ENCODE peak calls at places on chromosomes 16 and 17, in five cellular contexts. X is heart left ventricle, W is astrocyte of the spinal cord, V is mucosa of descending colon, S is Caco-2. L is an unnamed sample.

GRCh38 chr17:10067446-10068143 is 130.8 kb downstream of the GAS7 start:
- DNase-seq in X (no peak), V (no peak), W (no peak), S (no peak), L (no peak)

GRCh38 chr16:50718061-50718760 is 23.7 kb upstream of the CYLD start:
- DNase-seq in V (no peak), X (no peak), S (no peak), W (no peak), L (peak)

GRCh38 chr17:35749560-35750412 is 3.3 kb downstream of the GAS2L2 start:
- DNase-seq in X (no peak), S (no peak), V (no peak), W (no peak), L (peak)

GRCh38 chr17:77425791-77426641 is 285.2 kb downstream of the SEC14L1 start:
- DNase-seq in W (peak), X (peak), V (no peak), S (no peak), L (peak)

GRCh38 chr17:35973333-35974260 is 7.7 kb downstream of the CCL16 start:
- DNase-seq in S (peak), X (peak), V (no peak), W (peak), L (peak)

GRCh38 chr16:84451781-84452180 is 52.7 kb downstream of the MEAK7 start:
- DNase-seq in W (no peak), V (peak), X (no peak), S (no peak), L (no peak)

GRCh38 chr17:14794961-14795360 is 470.2 kb downstream of the PMP22 start:
- DNase-seq in V (no peak), X (no peak), W (no peak), S (no peak), L (no peak)

GRCh38 chr16:10130482-10130996 is 51.7 kb downstream of the GRIN2A start:
- DNase-seq in S (no peak), V (no peak), W (no peak), X (no peak), L (no peak)

GRCh38 chr17:44909681-44910144 is 5.6 kb downstream of the GFAP start:
- DNase-seq in S (no peak), V (no peak), X (no peak), W (peak), L (peak)

GRCh38 chr17:70691150-70691549 is 521.8 kb downstream of the KCNJ2 start:
- DNase-seq in V (no peak), W (no peak), S (no peak), X (no peak), L (no peak)

GRCh38 chr16:24497405-24497804 is 42.0 kb upstream of the RBBP6 start:
- DNase-seq in W (no peak), V (no peak), S (no peak), X (no peak), L (peak)

GRCh38 chr17:48791128-48792032 is 25.6 kb downstream of the TTLL6 start:
- DNase-seq in V (peak), X (peak), S (peak), W (peak), L (peak)

GRCh38 chr16:88197481-88198456 is 185.0 kb upstream of the ZNF469 start:
- DNase-seq in V (no peak), W (no peak), X (no peak), S (no peak), L (no peak)

GRCh38 chr17:6157716-6158115 is 87.5 kb downstream of the WSCD1 start:
- DNase-seq in X (no peak), V (no peak), S (no peak), W (no peak), L (no peak)

GRCh38 chr17:72349508-72350472 is 229.0 kb downstream of the SOX9 start:
- DNase-seq in S (no peak), V (no peak), W (no peak), X (no peak), L (no peak)

GRCh38 chr17:37714897-37715296 is 30.0 kb downstream of the HNF1B start:
- DNase-seq in S (no peak), W (peak), V (no peak), X (no peak), L (peak)

GRCh38 chr16:89013692-89014455 is 36.9 kb upstream of the CBFA2T3 start:
- DNase-seq in W (no peak), S (no peak), X (no peak), V (peak), L (no peak)

GRCh38 chr17:37702605-37703004 is 42.3 kb downstream of the HNF1B start:
- DNase-seq in W (peak), S (no peak), V (no peak), X (no peak), L (peak)

GRCh38 chr17:28655160-28655559 is 6.5 kb downstream of the SDF2 start:
- DNase-seq in V (no peak), X (no peak), W (no peak), S (no peak), L (no peak)

GRCh38 chr16:89623511-89624232 is 10.2 kb downstream of the DPEP1 start:
- DNase-seq in V (no peak), X (no peak), W (peak), S (no peak), L (peak)

GRCh38 chr17:44906010-44906646 is 6.9 kb upstream of the EFTUD2 start:
- DNase-seq in X (no peak), W (peak), V (no peak), S (no peak), L (peak)

GRCh38 chr17:59830007-59830630 is 62.6 kb downstream of the TUBD1 start:
- DNase-seq in X (no peak), S (no peak), W (peak), V (no peak), L (peak)

GRCh38 chr17:6461792-6462524 is 17.7 kb downstream of the PIMREG start:
- DNase-seq in X (no peak), W (no peak), V (no peak), S (no peak), L (no peak)

GRCh38 chr16:64629622-64630021 is 492.2 kb downstream of the CDH11 start:
- DNase-seq in S (no peak), V (no peak), W (peak), X (no peak), L (peak)

GRCh38 chr17:27310548-27311110 is 16.7 kb downstream of the WSB1 start:
- DNase-seq in W (no peak), S (no peak), V (no peak), X (no peak), L (no peak)

GRCh38 chr16:1707193-1707790 is 1.3 kb downstream of the MAPK8IP3 start:
- DNase-seq in X (no peak), V (no peak), W (peak), S (no peak), L (peak)

GRCh38 chr17:33469911-33470310 is 176.8 kb upstream of the ASIC2 start:
- DNase-seq in V (no peak), X (no peak), W (peak), S (no peak), L (peak)

GRCh38 chr17:59748591-59748990 is 41.1 kb downstream of the VMP1 start:
- DNase-seq in X (no peak), W (no peak), V (no peak), S (no peak), L (no peak)

GRCh38 chr16:56871172-56871593 is 6.2 kb downstream of the SLC12A3 start:
- DNase-seq in X (no peak), W (peak), V (peak), S (peak), L (peak)

GRCh38 chr17:48047113-48047740 is 932 bp upstream of the NFE2L1 start:
- DNase-seq in W (no peak), S (peak), V (no peak), X (no peak), L (no peak)

GRCh38 chr17:78351449-78352006 is 8.3 kb downstream of the SOCS3 start:
- DNase-seq in V (peak), W (peak), S (peak), X (peak), L (peak)

GRCh38 chr16:17368951-17369350 is 101.8 kb downstream of the XYLT1 start:
- DNase-seq in X (no peak), W (no peak), V (no peak), S (no peak), L (no peak)

GRCh38 chr16:17369441-17369951 is 101.3 kb downstream of the XYLT1 start:
- DNase-seq in S (no peak), X (peak), W (no peak), V (peak), L (no peak)

GRCh38 chr16:17367932-17368331 is 102.8 kb downstream of the XYLT1 start:
- DNase-seq in V (no peak), X (no peak), W (peak), S (no peak), L (peak)

GRCh38 chr16:17367034-17367433 is 103.7 kb downstream of the XYLT1 start:
- DNase-seq in S (no peak), X (no peak), W (no peak), V (no peak), L (no peak)

GRCh38 chr16:17368511-17368910 is 102.2 kb downstream of the XYLT1 start:
- DNase-seq in X (no peak), S (no peak), V (no peak), W (no peak), L (no peak)
- H3K4me3 ChIP-seq in X (no peak), S (no peak), V (no peak), W (no peak), L (no peak)

GRCh38 chr16:15777533-15778203 is 79.2 kb downstream of the MYH11 start:
- DNase-seq in X (no peak), W (peak), S (peak), V (no peak), L (peak)
- TF ChIP-seq CTCF in X (peak), W (peak), S (peak), V (no peak), L (peak)

DNA sequence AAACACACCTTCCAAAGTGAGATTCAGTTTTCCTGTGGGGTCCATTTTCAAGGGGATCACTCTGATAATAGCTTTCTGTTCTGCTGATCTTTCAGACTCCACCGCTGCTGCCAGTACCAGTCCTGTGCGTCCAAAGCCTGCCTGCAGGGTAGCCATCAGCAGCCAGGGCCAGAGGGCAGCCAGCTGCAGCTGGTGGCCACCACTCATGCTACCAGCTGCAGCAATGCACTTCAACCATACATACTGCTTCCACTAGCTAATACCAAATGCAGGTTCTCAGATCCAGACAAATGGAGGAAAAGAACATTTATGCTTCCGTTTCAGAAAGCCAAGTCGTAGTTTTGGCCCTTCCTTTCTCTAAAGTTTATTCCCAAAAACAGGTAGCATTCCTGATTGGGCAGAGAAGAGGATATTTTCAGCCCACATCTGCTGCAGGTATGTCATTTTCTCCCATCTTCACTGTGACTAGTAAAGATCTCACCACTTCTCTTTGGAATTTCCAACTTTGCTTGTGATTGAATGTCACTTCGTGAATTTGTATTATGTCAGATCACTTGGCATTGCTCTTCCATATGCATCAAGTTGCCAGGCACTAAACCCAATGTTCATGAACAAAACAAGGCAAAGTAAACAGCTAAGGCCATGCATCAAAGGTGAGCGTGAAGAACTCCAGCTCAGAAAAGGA is 1.8 kb downstream of the RNF43 start:
- DNase-seq in V (peak), X (peak), S (peak), W (no peak), L (no peak)
- H3K4me3 ChIP-seq in V (peak), X (peak), S (peak), W (no peak), L (no peak)

GRCh38 chr17:1997146-1997586 is 28.0 kb downstream of the RTN4RL1 start:
- DNase-seq in V (no peak), S (peak), X (no peak), W (no peak), L (no peak)
- TF ChIP-seq CTCF in V (no peak), S (no peak), X (no peak), W (no peak), L (no peak)

DNA sequence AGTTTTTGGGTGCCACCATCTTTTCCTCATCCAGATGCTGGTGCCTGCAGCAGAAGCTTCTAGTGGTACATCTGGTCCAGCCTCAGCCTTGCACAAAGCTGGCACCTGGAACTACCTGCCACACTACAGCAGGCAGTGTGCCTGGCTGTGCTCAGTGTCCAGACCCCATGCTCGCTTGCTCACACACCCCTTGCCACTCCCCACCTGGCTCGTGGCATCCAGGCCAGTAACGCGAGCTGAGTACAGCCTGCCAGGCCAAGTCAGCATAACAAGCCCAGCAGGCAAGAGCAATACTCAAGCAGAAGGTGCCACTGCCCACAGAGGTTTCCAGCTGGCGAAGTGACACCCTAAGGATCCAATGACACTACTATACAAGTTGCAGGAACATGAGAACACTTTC is 29.7 kb upstream of the KIF2B start:
- DNase-seq in S (no peak), X (no peak), W (no peak), V (no peak), L (no peak)
- H3K4me3 ChIP-seq in S (no peak), X (no peak), W (no peak), V (no peak), L (no peak)

GRCh38 chr17:62984801-62985200 is 18.8 kb downstream of the TANC2 start:
- DNase-seq in X (no peak), V (no peak), W (no peak), S (no peak), L (peak)

GRCh38 chr17:62981933-62982332 is 15.9 kb downstream of the TANC2 start:
- DNase-seq in S (no peak), V (no peak), X (no peak), W (peak), L (no peak)

GRCh38 chr17:62986549-62986948 is 20.5 kb downstream of the TANC2 start:
- DNase-seq in S (no peak), X (no peak), V (no peak), W (no peak), L (peak)

GRCh38 chr17:62987136-62987535 is 21.1 kb downstream of the TANC2 start:
- DNase-seq in X (no peak), S (no peak), W (no peak), V (no peak), L (no peak)
- TF ChIP-seq CTCF in X (no peak), S (peak), W (peak), V (no peak), L (peak)

GRCh38 chr17:7579001-7579838 is at the start of gene CD68:
- DNase-seq in X (peak), S (peak), V (peak), W (peak), L (peak)
- H3K4me3 ChIP-seq in X (peak), S (no peak), V (no peak), W (no peak), L (peak)